ENCODE peak calls at places on chromosome 20, in nine cellular contexts. N, X, I, M, V, T, B, L and R are unnamed samples.

GRCh38 chr20:34337982-34338756 is 24.9 kb upstream of the ITCH start:
- DNase-seq in N (no peak), X (no peak), I (no peak), M (no peak), V (no peak), T (no peak), B (no peak), L (no peak), R (no peak)

GRCh38 chr20:3340443-3340842 is 67.0 kb downstream of the DNAAF9 start:
- DNase-seq in N (no peak), X (peak; percentile 67), I (no peak), M (no peak), V (no peak), T (no peak), B (no peak), L (no peak), R (no peak)

GRCh38 chr20:1926237-1926636 is 31.0 kb downstream of the SIRPA start:
- DNase-seq in N (no peak), X (no peak), I (no peak), M (no peak), V (no peak), T (no peak), B (no peak), L (no peak), R (no peak)

GRCh38 chr20:61728326-61728725 is 337.4 kb downstream of the TAF4 start:
- DNase-seq in N (no peak), X (no peak), I (no peak), M (no peak), V (no peak), T (no peak), B (no peak), L (no peak), R (no peak)

GRCh38 chr20:17889226-17889625 is 79.4 kb downstream of the SNX5 start:
- DNase-seq in N (no peak), X (no peak), I (no peak), M (peak; percentile 51), V (no peak), T (no peak), B (peak; percentile 43), L (no peak), R (no peak)

GRCh38 chr20:51935003-51935358 is 132.7 kb upstream of the SALL4 start:
- DNase-seq in N (no peak), X (no peak), I (no peak), M (no peak), V (no peak), T (no peak), B (no peak), L (no peak), R (no peak)

GRCh38 chr20:51650685-51651134 is 108.2 kb upstream of the NFATC2 start:
- DNase-seq in N (no peak), X (peak; percentile 94), I (no peak), M (peak; percentile 54), V (no peak), T (no peak), B (peak; percentile 83), L (no peak), R (peak; percentile 83)

GRCh38 chr20:36116813-36117441 is 37.6 kb upstream of the EPB41L1 start:
- DNase-seq in N (no peak), X (no peak), I (no peak), M (peak; percentile 93), V (no peak), T (no peak), B (peak; percentile 64), L (no peak), R (peak; percentile 79)

GRCh38 chr20:13037727-13038126 is 29.0 kb downstream of the SPTLC3 start:
- DNase-seq in N (no peak), X (no peak), I (no peak), M (peak; percentile 24), V (no peak), T (no peak), B (no peak), L (no peak), R (peak; percentile 56)

GRCh38 chr20:50561379-50562078 is 51.3 kb downstream of the PTPN1 start:
- DNase-seq in N (no peak), X (no peak), I (no peak), M (peak; percentile 98), V (no peak), T (no peak), B (peak; percentile 94), L (peak; percentile 63), R (peak; percentile 90)

GRCh38 chr20:2114990-2115681 is 13.5 kb downstream of the STK35 start:
- DNase-seq in N (no peak), X (no peak), I (no peak), M (no peak), V (no peak), T (no peak), B (peak; percentile 63), L (no peak), R (no peak)

GRCh38 chr20:44187054-44187762 is at the start of gene JPH2:
- DNase-seq in N (peak; percentile 67), X (no peak), I (no peak), M (peak; percentile 99), V (no peak), T (no peak), B (peak; percentile 62), L (no peak), R (peak; percentile 88)

GRCh38 chr20:48215536-48215935 is 430.3 kb upstream of the SULF2 start:
- DNase-seq in N (no peak), X (no peak), I (no peak), M (no peak), V (no peak), T (no peak), B (no peak), L (no peak), R (peak; percentile 48)

GRCh38 chr20:35739294-35740163 is 2.5 kb downstream of the RBM39 start:
- DNase-seq in N (no peak), X (no peak), I (no peak), M (peak; percentile 52), V (no peak), T (no peak), B (peak; percentile 61), L (no peak), R (peak; percentile 47)